ENCODE peak calls at places on chromosomes 13 and 19, in six cellular contexts. One of them, this sample, is unnamed.

GRCh38 chr13:74930402-74931165 is 551.4 kb downstream of the TBC1D4 start:
- DNase-seq in GM23338: no peak
- DNase-seq in ascending aorta: no peak
- DNase-seq in right atrium auricular region: no peak
- DNase-seq in IMR-90: peak
- DNase-seq in endodermal cell: no peak
- DNase-seq in this sample: peak

GRCh38 chr19:2503521-2504109 is 27.7 kb downstream of the GADD45B start:
- DNase-seq in ascending aorta: no peak
- DNase-seq in endodermal cell: peak
- DNase-seq in GM23338: no peak
- DNase-seq in IMR-90: peak
- DNase-seq in right atrium auricular region: no peak
- DNase-seq in this sample: peak

GRCh38 chr19:48370955-48371354 is 6.8 kb downstream of the SYNGR4 start:
- DNase-seq in GM23338: no peak
- DNase-seq in endodermal cell: no peak
- DNase-seq in IMR-90: no peak
- DNase-seq in ascending aorta: no peak
- DNase-seq in right atrium auricular region: no peak
- DNase-seq in this sample: no peak

GRCh38 chr13:112902669-112903068 is 66.3 kb upstream of the MCF2L start:
- DNase-seq in IMR-90: no peak
- DNase-seq in ascending aorta: no peak
- DNase-seq in right atrium auricular region: no peak
- DNase-seq in GM23338: no peak
- DNase-seq in endodermal cell: peak
- DNase-seq in this sample: no peak

GRCh38 chr19:53094749-53095575 is 8.3 kb downstream of the ZNF160 start:
- DNase-seq in ascending aorta: no peak
- DNase-seq in endodermal cell: peak
- DNase-seq in right atrium auricular region: no peak
- DNase-seq in IMR-90: no peak
- DNase-seq in GM23338: peak
- DNase-seq in this sample: no peak

GRCh38 chr13:97512732-97513131 is 78.8 kb downstream of the RAP2A start:
- DNase-seq in GM23338: no peak
- DNase-seq in IMR-90: no peak
- DNase-seq in right atrium auricular region: no peak
- DNase-seq in ascending aorta: no peak
- DNase-seq in endodermal cell: no peak
- DNase-seq in this sample: no peak

GRCh38 chr19:12933287-12934072 is at the start of gene FARSA:
- DNase-seq in IMR-90: peak
- DNase-seq in endodermal cell: peak
- DNase-seq in GM23338: peak
- DNase-seq in right atrium auricular region: peak
- DNase-seq in ascending aorta: peak
- DNase-seq in this sample: peak

GRCh38 chr19:38039966-38040365 is 133.0 kb downstream of the SIPA1L3 start:
- DNase-seq in endodermal cell: no peak
- DNase-seq in ascending aorta: no peak
- DNase-seq in IMR-90: peak
- DNase-seq in GM23338: no peak
- DNase-seq in right atrium auricular region: no peak
- DNase-seq in this sample: peak

GRCh38 chr19:1592023-1592754 is 476 bp downstream of the MBD3 start:
- DNase-seq in right atrium auricular region: peak
- DNase-seq in ascending aorta: peak
- DNase-seq in IMR-90: peak
- DNase-seq in endodermal cell: peak
- DNase-seq in GM23338: peak
- DNase-seq in this sample: peak

GRCh38 chr13:45809810-45810394 is 41.7 kb downstream of the SIAH3 start:
- DNase-seq in right atrium auricular region: peak
- DNase-seq in ascending aorta: no peak
- DNase-seq in endodermal cell: peak
- DNase-seq in GM23338: no peak
- DNase-seq in IMR-90: no peak
- DNase-seq in this sample: peak

GRCh38 chr13:46121597-46122163 is 16.8 kb upstream of the CPB2 start:
- DNase-seq in ascending aorta: no peak
- DNase-seq in GM23338: no peak
- DNase-seq in IMR-90: no peak
- DNase-seq in endodermal cell: no peak
- DNase-seq in right atrium auricular region: no peak
- DNase-seq in this sample: no peak

GRCh38 chr19:15115080-15115479 is 7.9 kb downstream of the SYDE1 start:
- DNase-seq in endodermal cell: no peak
- DNase-seq in GM23338: no peak
- DNase-seq in right atrium auricular region: peak
- DNase-seq in IMR-90: peak
- DNase-seq in ascending aorta: no peak
- DNase-seq in this sample: peak

GRCh38 chr13:24985102-24985501 is 110.8 kb upstream of the PABPC3 start:
- DNase-seq in IMR-90: no peak
- DNase-seq in endodermal cell: peak
- DNase-seq in GM23338: peak
- DNase-seq in ascending aorta: no peak
- DNase-seq in right atrium auricular region: no peak
- DNase-seq in this sample: no peak

GRCh38 chr19:30516111-30516510 is 143.9 kb downstream of the ZNF536 start:
- DNase-seq in IMR-90: no peak
- DNase-seq in right atrium auricular region: no peak
- DNase-seq in GM23338: no peak
- DNase-seq in endodermal cell: no peak
- DNase-seq in ascending aorta: no peak
- DNase-seq in this sample: no peak

GRCh38 chr19:47357788-47358680 is 8.9 kb downstream of the DHX34 start:
- DNase-seq in endodermal cell: peak
- DNase-seq in GM23338: peak
- DNase-seq in IMR-90: no peak
- DNase-seq in right atrium auricular region: no peak
- DNase-seq in ascending aorta: no peak
- DNase-seq in this sample: peak

GRCh38 chr19:45126654-45127053 is 33.7 kb downstream of the PPP1R37 start:
- DNase-seq in right atrium auricular region: no peak
- DNase-seq in GM23338: no peak
- DNase-seq in endodermal cell: no peak
- DNase-seq in IMR-90: no peak
- DNase-seq in ascending aorta: no peak
- DNase-seq in this sample: no peak

GRCh38 chr13:34587586-34587985 is 354.5 kb upstream of the NBEA start:
- DNase-seq in endodermal cell: no peak
- DNase-seq in ascending aorta: no peak
- DNase-seq in IMR-90: no peak
- DNase-seq in right atrium auricular region: no peak
- DNase-seq in GM23338: no peak
- DNase-seq in this sample: no peak

GRCh38 chr13:76856141-76856571 is 30.0 kb downstream of the KCTD12 start:
- DNase-seq in IMR-90: peak
- DNase-seq in right atrium auricular region: no peak
- DNase-seq in endodermal cell: no peak
- DNase-seq in ascending aorta: no peak
- DNase-seq in GM23338: no peak
- DNase-seq in this sample: peak

GRCh38 chr19:5251096-5252065 is 89.2 kb downstream of the PTPRS start:
- DNase-seq in ascending aorta: no peak
- DNase-seq in endodermal cell: peak
- DNase-seq in right atrium auricular region: no peak
- DNase-seq in GM23338: peak
- DNase-seq in IMR-90: no peak
- DNase-seq in this sample: no peak

GRCh38 chr19:1249298-1249989 is 1.1 kb downstream of the MIDN start:
- DNase-seq in ascending aorta: peak
- DNase-seq in endodermal cell: peak
- DNase-seq in right atrium auricular region: peak
- DNase-seq in GM23338: peak
- DNase-seq in IMR-90: peak
- DNase-seq in this sample: peak

GRCh38 chr13:98307392-98307743 is 130.3 kb upstream of the RNF113B start:
- DNase-seq in ascending aorta: no peak
- DNase-seq in GM23338: no peak
- DNase-seq in right atrium auricular region: no peak
- DNase-seq in IMR-90: no peak
- DNase-seq in endodermal cell: no peak
- DNase-seq in this sample: no peak

GRCh38 chr19:52442179-52442578 is 11.2 kb upstream of the ZNF578 start:
- DNase-seq in right atrium auricular region: no peak
- DNase-seq in ascending aorta: no peak
- DNase-seq in IMR-90: no peak
- DNase-seq in endodermal cell: no peak
- DNase-seq in GM23338: no peak
- DNase-seq in this sample: no peak

GRCh38 chr13:51549050-51549449 is 35.2 kb upstream of the WDFY2 start:
- DNase-seq in right atrium auricular region: no peak
- DNase-seq in GM23338: no peak
- DNase-seq in IMR-90: no peak
- DNase-seq in ascending aorta: no peak
- DNase-seq in endodermal cell: peak
- DNase-seq in this sample: no peak

DNA sequence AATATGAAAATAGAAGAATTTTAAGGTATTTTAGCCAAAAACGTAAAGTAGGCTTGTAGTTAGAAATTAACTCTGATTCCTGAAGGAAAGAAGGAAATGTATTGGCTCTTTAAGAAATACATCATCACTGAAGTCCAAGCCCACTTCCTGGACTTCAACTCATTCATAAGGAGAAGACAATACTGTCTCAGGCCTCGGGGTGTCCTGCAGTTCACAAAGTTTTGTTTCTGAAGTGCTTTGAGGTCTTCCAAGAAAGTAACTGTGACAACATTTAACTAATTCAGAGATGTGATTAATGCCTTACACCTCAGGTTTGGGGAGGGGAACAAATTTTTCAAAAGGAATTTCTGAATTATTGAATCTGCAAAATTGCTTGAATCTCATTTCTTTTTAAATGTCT is 65.8 kb upstream of the STARD13 start:
- DNase-seq in ascending aorta: no peak
- DNase-seq in IMR-90: peak
- DNase-seq in right atrium auricular region: no peak
- DNase-seq in endodermal cell: no peak
- DNase-seq in GM23338: no peak
- DNase-seq in this sample: peak
- TF ChIP-seq CTCF in ascending aorta: no peak
- TF ChIP-seq CTCF in IMR-90: no peak
- TF ChIP-seq CTCF in right atrium auricular region: no peak
- TF ChIP-seq CTCF in endodermal cell: no peak
- TF ChIP-seq CTCF in GM23338: no peak
- TF ChIP-seq CTCF in this sample: peak

GRCh38 chr13:114145722-114146121 is 13.3 kb upstream of the RASA3 start:
- DNase-seq in right atrium auricular region: no peak
- DNase-seq in ascending aorta: no peak
- DNase-seq in IMR-90: no peak
- DNase-seq in GM23338: no peak
- DNase-seq in endodermal cell: peak
- DNase-seq in this sample: no peak
- H3K4me3 ChIP-seq in right atrium auricular region: no peak
- H3K4me3 ChIP-seq in ascending aorta: no peak
- H3K4me3 ChIP-seq in IMR-90: no peak
- H3K4me3 ChIP-seq in GM23338: no peak
- H3K4me3 ChIP-seq in endodermal cell: no peak
- H3K4me3 ChIP-seq in this sample: no peak

DNA sequence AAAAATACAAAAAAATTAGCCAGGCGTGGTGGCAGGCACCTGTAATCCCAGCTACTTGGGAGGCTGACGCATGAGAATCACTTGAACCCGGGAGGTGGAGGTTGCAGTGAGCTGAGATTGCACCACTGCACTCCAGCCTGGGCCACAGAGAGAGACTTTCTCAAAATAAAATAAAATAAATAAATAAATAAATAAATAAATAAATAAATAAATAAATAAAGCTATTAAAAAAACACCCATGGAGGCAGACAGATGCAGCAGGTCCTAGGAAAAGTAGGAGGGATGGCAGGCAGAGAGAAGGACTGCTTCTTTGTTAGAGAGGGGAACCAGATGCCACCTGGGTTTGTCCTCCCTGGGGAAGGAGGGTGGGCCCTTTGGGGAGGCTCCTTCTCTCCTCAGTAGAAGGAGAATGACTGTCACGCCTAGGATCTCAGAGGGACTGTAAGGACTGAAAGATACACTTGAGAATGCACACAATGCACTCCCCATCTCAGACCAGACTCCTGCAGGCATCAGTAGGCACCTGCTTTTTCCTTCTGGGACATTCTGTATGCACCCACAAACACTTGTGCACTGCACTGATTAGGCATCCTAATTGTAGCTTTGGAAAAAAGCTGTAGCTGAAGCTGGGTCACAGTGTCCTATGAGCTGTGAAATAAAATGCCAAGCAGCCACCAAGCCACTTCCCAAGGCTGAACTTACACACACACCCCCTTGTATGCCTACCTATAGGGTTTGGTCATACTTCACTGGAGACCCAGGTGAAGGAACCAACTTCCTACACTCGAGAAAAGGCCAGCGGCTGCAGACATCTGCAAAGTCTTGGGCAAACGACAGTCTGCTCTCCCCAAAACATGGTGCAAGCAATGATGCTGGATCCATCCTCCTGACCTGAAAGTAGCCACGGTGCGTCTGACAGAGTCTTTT is 18.9 kb upstream of the SLC35E1 start:
- DNase-seq in endodermal cell: no peak
- DNase-seq in ascending aorta: no peak
- DNase-seq in right atrium auricular region: no peak
- DNase-seq in IMR-90: no peak
- DNase-seq in GM23338: no peak
- DNase-seq in this sample: no peak
- H3K27ac ChIP-seq in endodermal cell: peak
- H3K27ac ChIP-seq in ascending aorta: no peak
- H3K27ac ChIP-seq in right atrium auricular region: no peak
- H3K27ac ChIP-seq in IMR-90: no peak
- H3K27ac ChIP-seq in GM23338: no peak
- H3K27ac ChIP-seq in this sample: no peak

DNA sequence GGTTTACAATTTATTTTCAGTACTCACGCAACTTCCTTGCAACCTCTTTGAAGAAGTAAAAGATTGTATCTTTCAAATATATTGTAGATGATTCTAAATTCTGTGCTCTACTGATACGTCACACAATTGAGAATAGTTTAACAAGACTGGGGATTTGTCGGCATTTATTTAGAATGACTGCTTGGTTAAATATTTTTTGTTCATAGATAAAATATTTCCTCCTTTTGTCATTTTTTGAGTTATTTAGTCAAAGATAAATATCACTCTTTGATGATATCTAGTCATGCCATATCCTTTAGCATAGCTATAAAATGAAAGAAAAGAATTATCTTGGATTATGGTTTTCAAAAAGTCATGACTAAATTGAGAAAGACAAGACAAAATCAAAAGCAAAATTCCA is 2747.8 kb downstream of the PCDH9 start:
- DNase-seq in right atrium auricular region: no peak
- DNase-seq in GM23338: no peak
- DNase-seq in endodermal cell: no peak
- DNase-seq in IMR-90: no peak
- DNase-seq in ascending aorta: no peak
- DNase-seq in this sample: no peak
- TF ChIP-seq CTCF in right atrium auricular region: no peak
- TF ChIP-seq CTCF in GM23338: no peak
- TF ChIP-seq CTCF in endodermal cell: no peak
- TF ChIP-seq CTCF in IMR-90: no peak
- TF ChIP-seq CTCF in ascending aorta: no peak
- TF ChIP-seq CTCF in this sample: no peak

GRCh38 chr13:20815469-20815868 is 41.7 kb upstream of the EEF1AKMT1 start:
- DNase-seq in right atrium auricular region: no peak
- DNase-seq in endodermal cell: no peak
- DNase-seq in IMR-90: peak
- DNase-seq in ascending aorta: no peak
- DNase-seq in GM23338: no peak
- DNase-seq in this sample: no peak
- H3K4me3 ChIP-seq in right atrium auricular region: no peak
- H3K4me3 ChIP-seq in endodermal cell: no peak
- H3K4me3 ChIP-seq in IMR-90: no peak
- H3K4me3 ChIP-seq in ascending aorta: no peak
- H3K4me3 ChIP-seq in GM23338: no peak
- H3K4me3 ChIP-seq in this sample: no peak

GRCh38 chr19:16581145-16581970 is 9.1 kb upstream of the SLC35E1 start:
- DNase-seq in GM23338: no peak
- DNase-seq in endodermal cell: no peak
- DNase-seq in IMR-90: no peak
- DNase-seq in ascending aorta: no peak
- DNase-seq in right atrium auricular region: no peak
- DNase-seq in this sample: no peak
- H3K27ac ChIP-seq in GM23338: no peak
- H3K27ac ChIP-seq in endodermal cell: no peak
- H3K27ac ChIP-seq in IMR-90: no peak
- H3K27ac ChIP-seq in ascending aorta: no peak
- H3K27ac ChIP-seq in right atrium auricular region: no peak
- H3K27ac ChIP-seq in this sample: no peak

This sample was measured in brain microvascular endothelial cell.